ENCODE peak calls at places on chromosomes 12 and 14, in seven cellular contexts. Z, D, Q, B, P, F and K are unnamed samples.

GRCh38 chr14:24941719-24942118 is 108.2 kb downstream of the STXBP6 start:
- DNase-seq in D (peak), B (no peak), F (no peak), Q (no peak), Z (no peak), P (no peak), K (no peak)

GRCh38 chr12:91364591-91365184 is 182.1 kb upstream of the DCN start:
- DNase-seq in Z (no peak), F (no peak), P (no peak), D (no peak), B (no peak), Q (no peak), K (no peak)

GRCh38 chr12:47894068-47894467 is 10.7 kb downstream of the VDR start:
- DNase-seq in D (no peak), F (no peak), Q (no peak), B (no peak), Z (no peak), P (no peak), K (no peak)

GRCh38 chr12:121956041-121956341 is 37.6 kb downstream of the CFAP251 start:
- DNase-seq in F (no peak), Z (no peak), B (no peak), P (no peak), D (no peak), Q (no peak), K (no peak)

GRCh38 chr14:35332517-35333346 is 40.5 kb downstream of the PSMA6 start:
- DNase-seq in D (no peak), F (no peak), Z (peak), B (no peak), Q (no peak), P (no peak), K (peak)

GRCh38 chr12:2495452-2496112 is 299.2 kb upstream of the FKBP4 start:
- DNase-seq in Q (no peak), P (no peak), D (no peak), F (no peak), B (no peak), Z (no peak), K (no peak)

GRCh38 chr14:95523818-95524448 is 7.5 kb upstream of the SYNE3 start:
- DNase-seq in P (no peak), F (no peak), B (no peak), Q (peak), D (no peak), Z (no peak), K (peak)

GRCh38 chr12:47066278-47067048 is 13.0 kb upstream of the PCED1B start:
- DNase-seq in D (no peak), Z (no peak), F (no peak), P (no peak), Q (no peak), B (no peak), K (peak)

GRCh38 chr14:103124501-103125001 is 1.3 kb downstream of the TNFAIP2 start:
- DNase-seq in F (no peak), Z (no peak), D (no peak), Q (no peak), B (no peak), P (no peak), K (no peak)

GRCh38 chr12:546265-546919 is 86.7 kb downstream of the B4GALNT3 start:
- DNase-seq in F (no peak), D (no peak), Z (no peak), P (peak), Q (no peak), B (no peak), K (no peak)

GRCh38 chr12:99170461-99170860 is 477.1 kb upstream of the GARIN6 start:
- DNase-seq in B (no peak), Z (no peak), F (no peak), P (no peak), Q (no peak), D (no peak), K (no peak)

GRCh38 chr12:9760699-9761406 is at the start of gene CD69:
- DNase-seq in P (no peak), Q (peak), F (no peak), B (no peak), Z (no peak), D (no peak), K (peak)

GRCh38 chr14:80404413-80404812 is 193.1 kb upstream of the DIO2 start:
- DNase-seq in Z (no peak), B (no peak), Q (no peak), P (no peak), F (no peak), D (no peak), K (no peak)

GRCh38 chr14:50714452-50715073 is 46.5 kb upstream of the SAV1 start:
- DNase-seq in B (peak), P (peak), F (no peak), Q (peak), Z (no peak), D (no peak), K (peak)

GRCh38 chr12:128813883-128814282 is 9.9 kb downstream of the SLC15A4 start:
- DNase-seq in D (no peak), Z (no peak), F (no peak), Q (no peak), P (no peak), B (no peak), K (no peak)

GRCh38 chr12:91154131-91154530 is 28.5 kb downstream of the DCN start:
- DNase-seq in Z (no peak), F (no peak), D (no peak), Q (no peak), B (no peak), P (no peak), K (no peak)

GRCh38 chr14:22928237-22929103 is 706 bp downstream of the PRMT5 start:
- DNase-seq in Q (no peak), P (no peak), B (no peak), F (no peak), Z (no peak), D (no peak), K (no peak)

GRCh38 chr12:7460375-7461259 is 16.7 kb upstream of the CD163L1 start:
- DNase-seq in Z (no peak), P (peak), B (peak), D (peak), Q (peak), F (no peak), K (peak)

DNA sequence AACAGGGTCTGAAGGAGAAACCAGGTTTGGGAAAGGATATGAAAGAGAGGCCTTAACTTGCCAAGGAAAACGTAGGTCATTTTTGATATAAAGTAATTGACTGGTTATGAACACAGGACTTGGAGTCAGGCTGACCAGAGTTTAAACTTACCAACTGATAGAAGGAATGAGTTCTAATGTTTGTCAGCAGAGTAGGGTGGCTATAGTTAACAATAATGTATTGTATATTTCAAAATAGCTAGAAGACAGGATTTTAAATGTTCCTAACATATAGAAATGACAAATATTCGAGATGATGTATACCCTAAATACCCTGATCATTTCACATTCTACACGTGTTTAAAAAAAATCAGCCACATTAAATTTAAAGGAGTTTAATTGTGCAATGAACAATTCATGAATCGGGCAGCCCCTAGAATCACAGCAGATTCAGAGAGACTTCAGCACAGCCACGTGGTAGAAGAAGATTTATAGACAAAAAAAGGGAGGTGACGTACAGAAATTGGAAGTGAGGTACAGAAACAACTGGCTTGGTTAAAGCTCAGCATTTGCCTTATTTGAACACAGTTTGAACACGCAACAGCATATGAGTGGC is 52.5 kb upstream of the PLEKHG7 start:
- DNase-seq in D (no peak), Q (no peak), Z (no peak), F (no peak), B (no peak), P (no peak), K (no peak)
- TF ChIP-seq CTCF in D (no peak), Q (no peak), Z (no peak), F (no peak), B (no peak), P (no peak), K (peak)

GRCh38 chr12:93996321-93996720 is 152.1 kb upstream of the PLXNC1 start:
- DNase-seq in P (no peak), B (no peak), Z (no peak), F (no peak), Q (no peak), D (no peak), K (no peak)

GRCh38 chr12:93989913-93990312 is 158.5 kb upstream of the PLXNC1 start:
- DNase-seq in Q (no peak), F (no peak), D (no peak), B (no peak), P (no peak), Z (no peak), K (no peak)

GRCh38 chr12:93991882-93992415 is 156.4 kb upstream of the PLXNC1 start:
- DNase-seq in B (no peak), F (no peak), Z (no peak), Q (no peak), P (no peak), D (no peak), K (no peak)

DNA sequence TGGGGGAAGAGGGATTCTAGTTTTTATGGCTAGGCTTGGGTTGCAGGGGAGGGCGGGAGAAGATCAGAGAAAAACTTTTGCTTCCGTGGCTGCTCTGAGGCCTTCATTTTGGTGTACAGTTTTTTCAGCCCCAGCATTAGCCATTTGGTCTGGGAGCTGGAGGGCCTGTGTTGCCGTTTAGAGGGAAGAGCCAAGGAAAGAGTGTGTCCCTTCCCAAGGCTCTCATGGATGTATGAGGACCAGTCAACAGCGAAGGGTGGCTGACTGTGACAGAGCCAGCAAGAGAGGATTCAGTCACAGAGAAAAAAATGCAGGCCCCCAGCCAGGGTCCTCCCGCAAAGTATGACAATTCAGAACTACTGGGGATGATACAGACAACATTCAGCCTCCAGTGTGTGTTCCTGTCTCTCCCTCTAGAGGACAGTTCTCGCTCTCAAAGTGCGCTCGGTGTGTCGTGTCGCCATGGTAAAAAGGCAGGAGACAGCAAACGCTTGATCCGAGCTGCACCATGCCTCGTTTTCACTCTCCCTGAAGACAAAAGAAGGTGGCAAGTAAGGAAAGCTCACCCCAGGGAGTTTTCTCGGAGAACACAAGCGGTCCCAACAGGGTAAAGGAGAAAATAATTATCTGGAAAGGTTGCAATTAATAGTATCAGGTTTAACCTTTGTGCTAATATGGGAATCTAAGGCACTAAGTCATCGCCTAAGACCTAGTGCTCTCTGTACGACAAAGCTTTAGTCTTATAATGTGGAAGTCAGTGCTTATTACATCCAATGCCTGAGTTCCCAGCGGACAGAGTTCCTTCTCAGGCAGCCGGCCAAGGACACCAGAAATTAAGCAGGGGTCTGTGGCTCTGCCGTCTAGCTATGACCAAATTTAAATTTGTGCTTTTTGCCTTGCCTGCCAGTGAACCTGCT is 157.3 kb upstream of the PLXNC1 start:
- DNase-seq in Z (no peak), Q (peak), F (no peak), D (no peak), B (no peak), P (peak), K (no peak)
- TF ChIP-seq CTCF in Z (peak), Q (no peak), F (no peak), D (no peak), B (peak), P (no peak), K (no peak)

GRCh38 chr14:101102875-101103274 is 199.4 kb upstream of the RTL1 start:
- DNase-seq in B (no peak), F (no peak), Z (no peak), P (no peak), Q (no peak), D (no peak), K (no peak)

GRCh38 chr14:101101456-101102056 is 198.0 kb upstream of the RTL1 start:
- DNase-seq in B (no peak), P (no peak), Q (no peak), D (no peak), F (no peak), Z (no peak), K (no peak)

GRCh38 chr14:101105045-101105444 is 201.5 kb upstream of the RTL1 start:
- DNase-seq in P (no peak), B (no peak), D (no peak), Z (peak), Q (no peak), F (no peak), K (no peak)

GRCh38 chr14:101104485-101104884 is 201.0 kb upstream of the RTL1 start:
- DNase-seq in P (no peak), Q (no peak), F (no peak), B (no peak), D (no peak), Z (no peak), K (no peak)

DNA sequence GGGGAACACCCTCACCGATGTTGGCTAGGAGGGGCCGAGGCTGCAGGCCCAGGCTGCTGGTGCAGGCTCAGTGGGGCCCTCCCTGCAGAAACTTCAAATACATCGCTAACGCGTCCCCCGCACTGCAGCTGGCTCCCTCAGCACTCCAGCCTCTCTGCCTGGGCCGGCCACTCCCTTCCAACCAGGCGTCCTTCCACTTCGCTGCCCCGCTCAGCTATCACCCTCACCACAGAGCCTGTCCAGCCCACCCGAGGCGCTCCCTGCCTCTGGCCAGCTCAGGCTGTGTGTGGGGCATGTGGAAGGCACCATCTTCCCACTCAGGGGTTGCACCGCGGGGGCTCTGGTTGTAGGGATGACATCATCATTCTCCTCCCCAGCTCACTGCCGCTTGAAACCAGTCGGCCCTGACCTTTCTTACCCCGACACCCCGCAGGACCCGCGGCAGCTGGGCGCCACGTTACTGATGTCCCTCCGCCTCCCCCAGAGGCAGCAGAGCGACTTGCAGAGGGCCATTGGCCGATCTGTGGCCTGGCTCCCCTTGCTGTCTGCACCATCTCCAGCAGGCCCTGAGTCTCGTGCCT is 199.9 kb upstream of the RTL1 start:
- DNase-seq in Z (peak), P (no peak), F (no peak), Q (no peak), B (no peak), D (no peak), K (no peak)
- TF ChIP-seq CTCF in Z (no peak), P (no peak), F (no peak), Q (no peak), B (no peak), D (no peak), K (no peak)

GRCh38 chr14:91377700-91378652 is 39.6 kb downstream of the CCDC88C start:
- DNase-seq in Q (no peak), D (no peak), Z (peak), P (no peak), B (peak), F (no peak), K (peak)
- TF ChIP-seq CTCF in Q (no peak), D (no peak), Z (no peak), P (no peak), B (no peak), F (no peak), K (no peak)

GRCh38 chr14:27528328-27528727 is 930.5 kb upstream of the NOVA1 start:
- DNase-seq in D (no peak), Q (peak), Z (no peak), F (no peak), P (peak), B (no peak), K (no peak)
- TF ChIP-seq CTCF in D (no peak), Q (peak), Z (no peak), F (no peak), P (peak), B (no peak), K (no peak)

DNA sequence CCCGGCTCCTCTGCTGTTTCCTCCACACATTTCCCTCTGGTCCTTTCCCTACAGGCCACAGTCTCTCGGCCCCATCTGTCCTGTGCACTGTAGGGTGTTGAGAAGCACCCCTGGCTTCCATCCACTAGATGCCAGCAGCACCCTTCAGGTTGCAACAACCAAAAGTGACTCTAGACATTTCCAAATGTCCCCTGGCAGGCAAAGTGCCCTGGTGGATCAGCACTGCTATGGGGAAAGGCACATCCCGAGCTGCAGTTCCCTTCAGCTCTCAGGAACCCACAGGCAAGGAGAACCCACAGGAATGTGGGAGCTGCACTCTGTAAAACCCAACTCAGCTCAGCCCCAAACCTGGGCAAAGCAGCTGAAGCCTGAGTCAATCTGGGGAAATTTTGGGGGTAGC is 77.0 kb downstream of the RBM19 start:
- DNase-seq in Z (no peak), Q (no peak), F (no peak), B (no peak), P (no peak), D (no peak), K (no peak)
- TF ChIP-seq CTCF in Z (no peak), Q (no peak), F (no peak), B (no peak), P (no peak), D (no peak), K (no peak)